ENCODE peak calls at places on chromosomes 3 and 15, in six cellular contexts. U, W, Q, X, H and R are unnamed samples.

GRCh38 chr3:148820885-148821284 is 6.7 kb upstream of the CPB1 start:
- DNase-seq in U (no peak), W (no peak), Q (no peak), X (no peak), H (no peak), R (no peak)

GRCh38 chr3:165642761-165643432 is 194.3 kb downstream of the BCHE start:
- DNase-seq in U (no peak), W (peak), Q (no peak), X (peak), H (peak), R (no peak)

GRCh38 chr15:38609097-38609738 is 44.6 kb upstream of the RASGRP1 start:
- DNase-seq in U (no peak), W (no peak), Q (no peak), X (no peak), H (no peak), R (no peak)

GRCh38 chr3:41188291-41188690 is 11.0 kb upstream of the CTNNB1 start:
- DNase-seq in U (no peak), W (no peak), Q (no peak), X (no peak), H (no peak), R (no peak)

GRCh38 chr3:194035406-194036138 is 100.4 kb upstream of the HES1 start:
- DNase-seq in U (no peak), W (no peak), Q (peak), X (no peak), H (no peak), R (no peak)

GRCh38 chr15:35705885-35706590 is 160.1 kb upstream of the DPH6 start:
- DNase-seq in U (no peak), W (no peak), Q (peak), X (no peak), H (no peak), R (no peak)

GRCh38 chr3:71425491-71426071 is 157.9 kb downstream of the FOXP1 start:
- DNase-seq in U (no peak), W (no peak), Q (no peak), X (no peak), H (no peak), R (no peak)

GRCh38 chr3:60948488-60948887 is 302.8 kb downstream of the FHIT start:
- DNase-seq in U (no peak), W (no peak), Q (no peak), X (no peak), H (no peak), R (no peak)

GRCh38 chr3:73603771-73604171 is 21.0 kb downstream of the PDZRN3 start:
- DNase-seq in U (no peak), W (no peak), Q (no peak), X (no peak), H (no peak), R (no peak)

GRCh38 chr3:106333911-106334618 is 465.3 kb upstream of the CBLB start:
- DNase-seq in U (no peak), W (no peak), Q (no peak), X (no peak), H (no peak), R (no peak)

GRCh38 chr3:151593923-151594322 is 133.1 kb upstream of the IGSF10 start:
- DNase-seq in U (no peak), W (no peak), Q (no peak), X (no peak), H (no peak), R (no peak)

GRCh38 chr3:81778678-81779182 is 17.3 kb upstream of the GBE1 start:
- DNase-seq in U (no peak), W (no peak), Q (no peak), X (no peak), H (no peak), R (no peak)

GRCh38 chr3:129563850-129564535 is 21.0 kb downstream of the H1-8 start:
- DNase-seq in U (no peak), W (no peak), Q (no peak), X (no peak), H (no peak), R (no peak)

GRCh38 chr15:80301472-80301871 is 49.5 kb upstream of the CTXND1 start:
- DNase-seq in U (no peak), W (no peak), Q (no peak), X (no peak), H (no peak), R (no peak)

GRCh38 chr3:99859855-99860254 is 42.2 kb downstream of the CMSS1 start:
- DNase-seq in U (no peak), W (no peak), Q (no peak), X (no peak), H (peak), R (no peak)

GRCh38 chr3:157201648-157202278 is 41.8 kb upstream of the CCNL1 start:
- DNase-seq in U (no peak), W (no peak), Q (peak), X (no peak), H (peak), R (peak)

GRCh38 chr3:129022114-129022994 is 21.2 kb downstream of the EFCC1 start:
- DNase-seq in U (no peak), W (no peak), Q (peak), X (no peak), H (no peak), R (no peak)

GRCh38 chr3:169299897-169300296 is 363.6 kb downstream of the MECOM start:
- DNase-seq in U (no peak), W (no peak), Q (no peak), X (no peak), H (no peak), R (no peak)

GRCh38 chr3:196193037-196193737 is 18.0 kb downstream of the ZDHHC19 start:
- DNase-seq in U (no peak), W (no peak), Q (peak), X (no peak), H (no peak), R (no peak)

GRCh38 chr3:9976736-9977709 is 9.6 kb downstream of the EMC3 start:
- DNase-seq in U (no peak), W (peak), Q (peak), X (peak), H (peak), R (no peak)

GRCh38 chr3:106428565-106428994 is 559.8 kb upstream of the CBLB start:
- DNase-seq in U (no peak), W (peak), Q (peak), X (no peak), H (peak), R (no peak)

GRCh38 chr3:140341213-140341612 is 336.7 kb upstream of the TRIM42 start:
- DNase-seq in U (no peak), W (no peak), Q (no peak), X (no peak), H (no peak), R (no peak)

GRCh38 chr3:64166584-64167155 is 58.6 kb downstream of the PRICKLE2 start:
- DNase-seq in U (peak), W (no peak), Q (peak), X (no peak), H (no peak), R (no peak)

GRCh38 chr15:30791239-30791638 is 112.5 kb upstream of the FAN1 start:
- DNase-seq in U (peak), W (no peak), Q (peak), X (no peak), H (peak), R (no peak)

GRCh38 chr3:5644773-5645172 is 457.3 kb downstream of the EDEM1 start:
- DNase-seq in U (no peak), W (no peak), Q (no peak), X (no peak), H (no peak), R (no peak)

GRCh38 chr15:57649138-57649537 is 57.4 kb upstream of the POLR2M start:
- DNase-seq in U (no peak), W (no peak), Q (no peak), X (peak), H (peak), R (no peak)

GRCh38 chr3:20350449-20350848 is 164.4 kb upstream of the SGO1 start:
- DNase-seq in U (no peak), W (no peak), Q (no peak), X (no peak), H (no peak), R (no peak)

GRCh38 chr3:65712156-65712555 is 326.6 kb downstream of the MAGI1 start:
- DNase-seq in U (no peak), W (no peak), Q (no peak), X (no peak), H (no peak), R (no peak)

GRCh38 chr15:83644453-83644852 is 9.5 kb upstream of the ADAMTSL3 start:
- DNase-seq in U (no peak), W (no peak), Q (no peak), X (no peak), H (no peak), R (no peak)

GRCh38 chr3:171982829-171983228 is 56.5 kb upstream of the FNDC3B start:
- DNase-seq in U (no peak), W (no peak), Q (no peak), X (no peak), H (no peak), R (no peak)

GRCh38 chr15:98787936-98788757 is 139.8 kb downstream of the IGF1R start:
- DNase-seq in U (peak), W (no peak), Q (no peak), X (peak), H (no peak), R (no peak)

GRCh38 chr15:86852741-86853140 is 773.1 kb downstream of the AGBL1 start:
- DNase-seq in U (no peak), W (no peak), Q (no peak), X (no peak), H (no peak), R (no peak)

GRCh38 chr15:101522091-101522490 is 32.6 kb upstream of the PCSK6 start:
- DNase-seq in U (peak), W (no peak), Q (no peak), X (peak), H (no peak), R (no peak)

GRCh38 chr3:114364806-114365205 is 71.0 kb downstream of the TIGIT start:
- DNase-seq in U (no peak), W (no peak), Q (no peak), X (no peak), H (no peak), R (no peak)

GRCh38 chr3:138936763-138937689 is 9.9 kb downstream of the FOXL2 start:
- DNase-seq in U (no peak), W (no peak), Q (no peak), X (no peak), H (no peak), R (no peak)

GRCh38 chr3:30078736-30079135 is 527.7 kb upstream of the TGFBR2 start:
- DNase-seq in U (no peak), W (no peak), Q (no peak), X (no peak), H (no peak), R (no peak)

GRCh38 chr3:141050576-141050912 is 603 bp upstream of the SPSB4 start:
- DNase-seq in U (peak), W (no peak), Q (no peak), X (no peak), H (no peak), R (no peak)

GRCh38 chr3:12409625-12410596 is 74.4 kb upstream of the TSEN2 start:
- DNase-seq in U (no peak), W (no peak), Q (no peak), X (no peak), H (no peak), R (no peak)

GRCh38 chr3:161217496-161217895 is 3.6 kb upstream of the NMD3 start:
- DNase-seq in U (no peak), W (no peak), Q (peak), X (no peak), H (no peak), R (no peak)

GRCh38 chr15:72968531-72968922 is 83.7 kb upstream of the NEO1 start:
- DNase-seq in U (no peak), W (peak), Q (peak), X (no peak), H (no peak), R (no peak)
- H3K27ac ChIP-seq in U (no peak), W (no peak), Q (no peak), X (no peak), H (no peak), R (no peak)

GRCh38 chr3:56801597-56802410 is at the start of gene ARHGEF3:
- DNase-seq in U (peak), W (peak), Q (peak), X (peak), H (peak), R (peak)

GRCh38 chr3:56802411-56802745 is 629 bp upstream of the ARHGEF3 start:
- DNase-seq in U (no peak), W (no peak), Q (no peak), X (no peak), H (no peak), R (no peak)

GRCh38 chr3:56801151-56801596 is 575 bp downstream of the ARHGEF3 start:
- DNase-seq in U (peak), W (no peak), Q (no peak), X (no peak), H (no peak), R (no peak)

GRCh38 chr3:56799251-56799882 is 2.4 kb downstream of the ARHGEF3 start:
- DNase-seq in U (peak), W (no peak), Q (peak), X (no peak), H (peak), R (no peak)

DNA sequence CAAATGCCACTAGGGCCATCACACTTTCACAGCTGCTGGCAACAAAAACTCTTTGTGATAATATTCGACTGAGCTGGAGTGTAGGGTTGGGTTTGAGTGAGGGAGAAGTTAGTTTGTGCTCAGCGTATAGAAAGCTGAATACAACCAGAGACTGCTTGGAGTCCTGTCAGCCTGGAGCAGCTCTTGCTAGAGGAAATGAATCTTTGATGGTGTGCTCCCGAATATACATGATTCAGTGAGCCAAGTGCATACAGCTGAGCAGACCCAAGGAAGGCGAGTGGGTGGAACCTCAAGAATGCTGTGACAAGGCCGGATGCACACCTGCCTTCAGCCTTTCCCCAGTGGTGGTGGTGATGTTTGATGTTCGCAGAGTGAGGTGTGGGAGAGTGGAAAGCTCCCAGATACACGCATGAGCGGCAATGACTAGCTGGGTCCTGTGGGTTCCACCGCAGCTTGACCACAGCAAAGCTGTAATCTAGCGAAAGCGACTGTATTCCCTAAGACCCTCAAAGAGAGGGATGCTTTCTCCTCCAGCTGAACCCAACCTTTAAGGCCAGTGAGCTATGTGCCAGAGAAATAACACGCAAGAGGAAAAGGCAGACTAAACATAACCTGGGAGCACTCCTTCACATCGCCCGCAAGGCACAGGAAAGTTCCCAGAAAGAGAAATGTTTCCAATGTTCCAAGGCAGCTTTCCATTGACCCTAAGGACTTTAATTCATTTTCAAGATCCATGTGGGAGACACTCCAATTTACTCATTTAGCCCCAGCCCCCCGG is 1.2 kb downstream of the ARHGEF3 start:
- DNase-seq in U (peak), W (no peak), Q (no peak), X (no peak), H (peak), R (no peak)
- H3K27ac ChIP-seq in U (no peak), W (peak), Q (no peak), X (peak), H (peak), R (peak)

DNA sequence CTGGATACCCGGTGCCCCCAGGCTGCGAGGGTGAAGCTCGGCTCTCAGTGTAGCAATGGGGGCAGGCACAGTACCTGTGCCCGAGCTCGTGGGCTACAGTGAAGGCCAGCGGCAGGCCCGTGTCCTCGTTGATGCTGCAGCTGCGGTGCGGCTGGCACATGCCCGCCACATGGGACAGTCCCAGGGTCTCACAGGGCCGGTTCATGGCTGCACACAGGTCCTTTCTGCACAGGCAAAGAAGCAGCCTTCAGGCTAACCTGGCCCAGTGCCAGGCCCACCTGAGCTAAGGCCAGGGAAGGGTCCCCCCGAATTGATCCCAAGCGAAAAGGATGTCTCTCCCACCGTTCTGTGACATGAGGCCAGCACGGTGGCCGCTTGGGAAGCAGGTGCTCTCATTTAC is 21.6 kb downstream of the ADAMTS7 start:
- DNase-seq in U (no peak), W (no peak), Q (no peak), X (no peak), H (no peak), R (no peak)
- H3K27ac ChIP-seq in U (no peak), W (no peak), Q (no peak), X (no peak), H (no peak), R (no peak)

GRCh38 chr3:39146083-39146501 is 7.3 kb downstream of the CSRNP1 start:
- DNase-seq in U (peak), W (no peak), Q (no peak), X (no peak), H (no peak), R (no peak)
- H3K27ac ChIP-seq in U (no peak), W (peak), Q (no peak), X (peak), H (peak), R (peak)

GRCh38 chr3:185549111-185549510 is 3.3 kb downstream of the LIPH start:
- DNase-seq in U (no peak), W (peak), Q (peak), X (peak), H (peak), R (no peak)
- H3K27ac ChIP-seq in U (no peak), W (peak), Q (no peak), X (peak), H (peak), R (no peak)

DNA sequence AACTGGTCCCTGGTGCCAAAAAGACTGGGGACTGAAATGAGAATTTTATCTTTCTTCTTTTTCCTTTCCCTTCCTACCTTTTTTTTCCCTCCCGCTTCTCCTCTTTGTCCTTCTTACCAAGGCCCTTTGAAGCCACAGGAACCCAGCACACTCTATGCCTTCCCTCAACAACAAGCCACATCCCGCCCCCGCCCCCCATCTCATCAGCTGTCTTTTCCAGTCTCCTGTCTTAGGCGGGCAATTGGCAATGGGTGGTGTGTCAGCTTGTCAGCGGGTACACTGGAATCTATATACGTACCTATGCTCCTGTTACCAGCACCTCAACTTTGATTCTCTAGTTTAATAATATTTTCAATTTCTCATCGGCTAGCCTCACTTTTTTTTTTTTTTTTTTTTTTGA is 56.3 kb upstream of the CHD2 start:
- DNase-seq in U (no peak), W (no peak), Q (no peak), X (no peak), H (no peak), R (no peak)
- H3K27ac ChIP-seq in U (no peak), W (no peak), Q (no peak), X (no peak), H (no peak), R (no peak)